ENCODE peak calls at places on chromosomes 1 and 21, in ten cellular contexts. O is CD8-positive, alpha-beta T cell; N is H1; T is CD8-positive, alpha-beta memory T cell; A is cardiac muscle cell; G is fibroblast of lung; J is ovary; S is tibial artery; W is MM.1S; Z is SK-N-SH. X is an unnamed sample. For H3K36me3 and H3K9me3, the result is how much of the 10 kb centered on the place peaks cover.

GRCh38 chr1:33169290-33170055 is 12.4 kb downstream of the TRIM62 start:
- DNase-seq in O (no peak), N (no peak), T (no peak), A (peak), G (no peak), J (no peak), S (peak), W (no peak), Z (no peak), X (no peak)

GRCh38 chr1:110294308-110294707 is 44.9 kb upstream of the RBM15 start:
- DNase-seq in O (no peak), N (no peak), T (no peak), A (no peak), G (no peak), J (no peak), S (no peak), W (no peak), Z (no peak), X (no peak)

GRCh38 chr1:66520655-66521054 is 13.3 kb upstream of the SGIP1 start:
- DNase-seq in O (no peak), N (no peak), T (no peak), A (no peak), G (no peak), J (no peak), S (no peak), W (no peak), Z (no peak), X (no peak)

GRCh38 chr21:42315296-42315891 is at the start of gene TFF3:
- DNase-seq in O (no peak), N (no peak), T (no peak), A (no peak), G (no peak), J (no peak), S (no peak), W (no peak), Z (no peak), X (no peak)

GRCh38 chr1:238558156-238558555 is 667.4 kb upstream of the ZP4 start:
- DNase-seq in O (no peak), N (no peak), T (no peak), A (peak), G (peak), J (no peak), S (no peak), W (no peak), Z (no peak), X (no peak)

GRCh38 chr1:155256101-155256852 is 994 bp upstream of the ENTREP3 start:
- DNase-seq in O (no peak), N (no peak), T (no peak), A (no peak), G (no peak), J (no peak), S (no peak), W (no peak), Z (no peak), X (peak)

GRCh38 chr1:152050886-152051764 is 14.3 kb upstream of the S100A11 start:
- DNase-seq in O (no peak), N (no peak), T (no peak), A (no peak), G (no peak), J (no peak), S (no peak), W (no peak), Z (no peak), X (no peak)

GRCh38 chr1:90012305-90012704 is 17.4 kb downstream of the ZNF326 start:
- DNase-seq in O (no peak), N (no peak), T (no peak), A (no peak), G (peak), J (no peak), S (no peak), W (no peak), Z (no peak), X (no peak)

GRCh38 chr1:89929467-89930063 is 65.3 kb upstream of the ZNF326 start:
- DNase-seq in O (no peak), N (no peak), T (no peak), A (no peak), G (no peak), J (no peak), S (no peak), W (no peak), Z (no peak), X (no peak)

GRCh38 chr1:203625623-203626189 is 926 bp upstream of the ATP2B4 start:
- DNase-seq in O (no peak), N (no peak), T (peak), A (peak), G (peak), J (peak), S (no peak), W (peak), Z (peak), X (no peak)

GRCh38 chr1:60265560-60266535 is 192.3 kb upstream of the C1orf87 start:
- DNase-seq in O (no peak), N (no peak), T (no peak), A (peak), G (peak), J (no peak), S (no peak), W (no peak), Z (no peak), X (no peak)

GRCh38 chr1:28671254-28671780 is 2.7 kb downstream of the GMEB1 start:
- DNase-seq in O (no peak), N (no peak), T (no peak), A (no peak), G (no peak), J (no peak), S (no peak), W (no peak), Z (no peak), X (peak)

GRCh38 chr1:175319112-175319911 is 126.7 kb upstream of the KIAA0040 start:
- DNase-seq in O (peak), N (peak), T (peak), A (peak), G (peak), J (peak), S (peak), W (peak), Z (peak), X (peak)

GRCh38 chr21:45747802-45748445 is 104.4 kb downstream of the PCBP3 start:
- DNase-seq in O (no peak), N (no peak), T (no peak), A (peak), G (peak), J (no peak), S (no peak), W (no peak), Z (peak), X (no peak)

GRCh38 chr1:183515002-183515689 is 42.8 kb downstream of the SMG7 start:
- DNase-seq in O (no peak), N (no peak), T (no peak), A (peak), G (peak), J (no peak), S (no peak), W (no peak), Z (no peak), X (no peak)

GRCh38 chr1:115170396-115170795 is 81.1 kb upstream of the TSPAN2 start:
- DNase-seq in O (no peak), N (no peak), T (no peak), A (peak), G (no peak), J (no peak), S (no peak), W (no peak), Z (no peak), X (no peak)

GRCh38 chr1:239718997-239719628 is 332.7 kb downstream of the CHRM3 start:
- DNase-seq in O (no peak), N (no peak), T (peak), A (no peak), G (no peak), J (no peak), S (no peak), W (no peak), Z (no peak), X (no peak)

GRCh38 chr1:24659993-24660665 is 17.0 kb downstream of the SRRM1 start:
- DNase-seq in O (no peak), N (no peak), T (no peak), A (peak), G (no peak), J (no peak), S (no peak), W (no peak), Z (no peak), X (no peak)

GRCh38 chr21:32364801-32365200 is 28.0 kb downstream of the URB1 start:
- DNase-seq in O (no peak), N (no peak), T (no peak), A (no peak), G (no peak), J (no peak), S (no peak), W (no peak), Z (no peak), X (no peak)
- H3K36me3 ChIP-seq in O (half or more), N (half or more), T (half or more), A (under half), G (under half), J (under half), S (half or more), W (under half), Z (half or more), X (under half)

GRCh38 chr1:4025752-4026151 is 125.7 kb upstream of the C1orf174 start:
- DNase-seq in O (no peak), N (no peak), T (no peak), A (no peak), G (no peak), J (no peak), S (no peak), W (no peak), Z (no peak), X (no peak)

GRCh38 chr1:4024811-4025210 is 124.7 kb upstream of the C1orf174 start:
- DNase-seq in O (no peak), N (no peak), T (no peak), A (no peak), G (no peak), J (no peak), S (no peak), W (no peak), Z (no peak), X (no peak)

GRCh38 chr1:4022715-4023114 is 122.6 kb upstream of the C1orf174 start:
- DNase-seq in O (no peak), N (no peak), T (no peak), A (no peak), G (no peak), J (no peak), S (no peak), W (no peak), Z (no peak), X (no peak)

GRCh38 chr1:4021895-4022268 is 121.8 kb upstream of the C1orf174 start:
- DNase-seq in O (no peak), N (no peak), T (no peak), A (no peak), G (no peak), J (no peak), S (no peak), W (no peak), Z (no peak), X (no peak)

DNA sequence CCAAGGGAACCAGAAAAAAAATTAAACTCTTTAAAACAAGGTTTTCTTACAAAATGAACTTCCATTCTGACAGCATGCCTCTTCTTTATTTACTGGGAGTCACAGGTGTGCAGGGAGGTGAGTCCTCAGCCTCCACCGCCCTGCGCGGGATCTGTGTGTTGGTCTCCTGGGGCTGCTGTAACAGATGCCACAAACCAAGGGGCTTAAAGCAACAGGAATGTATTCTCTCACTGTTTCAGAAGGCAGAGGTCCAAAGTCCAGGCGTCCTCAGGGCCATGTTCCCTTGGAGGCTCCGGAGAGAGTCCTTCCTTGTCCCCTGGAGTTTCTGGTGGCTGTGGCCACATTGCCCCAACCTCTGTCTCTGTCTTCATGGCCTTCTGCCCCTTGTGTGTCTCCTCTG is 123.6 kb upstream of the C1orf174 start:
- DNase-seq in O (no peak), N (no peak), T (no peak), A (no peak), G (no peak), J (no peak), S (no peak), W (no peak), Z (no peak), X (no peak)
- H3K9me3 ChIP-seq in O (under half), N (under half), T (under half), A (under half), G (under half), J (under half), S (under half), W (under half), Z (under half), X (under half)

DNA sequence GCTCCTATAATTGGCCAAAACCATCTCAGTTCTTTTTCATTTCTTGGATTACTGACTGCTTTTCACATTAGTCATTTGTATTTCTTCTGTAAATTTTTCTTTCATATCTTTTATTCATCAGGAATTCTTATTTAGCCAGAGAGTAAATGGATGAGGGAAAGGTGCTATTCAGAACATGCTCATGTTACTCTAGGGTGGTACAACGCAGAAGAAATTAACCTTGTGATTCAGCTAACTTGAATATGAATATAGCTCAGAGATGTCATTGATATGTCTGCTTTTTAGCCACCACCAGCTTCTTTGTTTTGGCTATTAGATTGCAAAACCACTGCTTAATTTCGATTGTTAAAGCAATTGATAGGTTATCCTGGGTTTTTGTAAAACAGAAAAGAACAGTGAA is 32.2 kb downstream of the KDM1A start:
- DNase-seq in O (no peak), N (no peak), T (no peak), A (no peak), G (no peak), J (no peak), S (no peak), W (no peak), Z (no peak), X (no peak)
- H3K36me3 ChIP-seq in O (under half), N (under half), T (under half), A (under half), G (under half), J (under half), S (under half), W (under half), Z (under half), X (under half)

GRCh38 chr1:68831281-68831680 is 334.4 kb upstream of the DEPDC1 start:
- DNase-seq in O (no peak), N (no peak), T (no peak), A (no peak), G (no peak), J (no peak), S (no peak), W (no peak), Z (no peak), X (no peak)
- H3K9me3 ChIP-seq in O (under half), N (under half), T (under half), A (under half), G (under half), J (under half), S (under half), W (under half), Z (under half), X (under half)

GRCh38 chr1:46497020-46497419 is 7.4 kb downstream of the DMBX1 start:
- DNase-seq in O (no peak), N (no peak), T (no peak), A (no peak), G (no peak), J (no peak), S (no peak), W (no peak), Z (no peak), X (no peak)
- H3K36me3 ChIP-seq in O (under half), N (under half), T (under half), A (under half), G (under half), J (under half), S (under half), W (under half), Z (under half), X (under half)

GRCh38 chr1:248714248-248714647 is 11.7 kb upstream of the OR14I1 start:
- DNase-seq in O (no peak), N (no peak), T (no peak), A (no peak), G (peak), J (no peak), S (no peak), W (no peak), Z (no peak), X (no peak)

GRCh38 chr1:248704556-248704955 is 2.0 kb upstream of the OR14I1 start:
- DNase-seq in O (no peak), N (no peak), T (no peak), A (no peak), G (no peak), J (no peak), S (no peak), W (no peak), Z (no peak), X (no peak)

GRCh38 chr1:248710305-248710900 is 7.8 kb upstream of the OR14I1 start:
- DNase-seq in O (no peak), N (no peak), T (no peak), A (no peak), G (no peak), J (no peak), S (no peak), W (no peak), Z (no peak), X (no peak)
- H3K9me3 ChIP-seq in O (under half), N (half or more), T (under half), A (under half), G (under half), J (under half), S (under half), W (under half), Z (under half), X (under half)

GRCh38 chr21:43753439-43753799 is 22.7 kb downstream of the CSTB start:
- DNase-seq in O (no peak), N (no peak), T (no peak), A (no peak), G (no peak), J (no peak), S (no peak), W (no peak), Z (no peak), X (no peak)

GRCh38 chr21:43754948-43755781 is 20.9 kb downstream of the CSTB start:
- DNase-seq in O (no peak), N (no peak), T (no peak), A (no peak), G (no peak), J (no peak), S (no peak), W (no peak), Z (peak), X (no peak)

GRCh38 chr21:43758132-43758619 is 17.9 kb downstream of the CSTB start:
- DNase-seq in O (no peak), N (no peak), T (no peak), A (peak), G (peak), J (peak), S (peak), W (no peak), Z (no peak), X (no peak)

GRCh38 chr21:43757601-43758000 is 18.5 kb downstream of the CSTB start:
- DNase-seq in O (no peak), N (no peak), T (no peak), A (no peak), G (no peak), J (no peak), S (no peak), W (no peak), Z (no peak), X (peak)

DNA sequence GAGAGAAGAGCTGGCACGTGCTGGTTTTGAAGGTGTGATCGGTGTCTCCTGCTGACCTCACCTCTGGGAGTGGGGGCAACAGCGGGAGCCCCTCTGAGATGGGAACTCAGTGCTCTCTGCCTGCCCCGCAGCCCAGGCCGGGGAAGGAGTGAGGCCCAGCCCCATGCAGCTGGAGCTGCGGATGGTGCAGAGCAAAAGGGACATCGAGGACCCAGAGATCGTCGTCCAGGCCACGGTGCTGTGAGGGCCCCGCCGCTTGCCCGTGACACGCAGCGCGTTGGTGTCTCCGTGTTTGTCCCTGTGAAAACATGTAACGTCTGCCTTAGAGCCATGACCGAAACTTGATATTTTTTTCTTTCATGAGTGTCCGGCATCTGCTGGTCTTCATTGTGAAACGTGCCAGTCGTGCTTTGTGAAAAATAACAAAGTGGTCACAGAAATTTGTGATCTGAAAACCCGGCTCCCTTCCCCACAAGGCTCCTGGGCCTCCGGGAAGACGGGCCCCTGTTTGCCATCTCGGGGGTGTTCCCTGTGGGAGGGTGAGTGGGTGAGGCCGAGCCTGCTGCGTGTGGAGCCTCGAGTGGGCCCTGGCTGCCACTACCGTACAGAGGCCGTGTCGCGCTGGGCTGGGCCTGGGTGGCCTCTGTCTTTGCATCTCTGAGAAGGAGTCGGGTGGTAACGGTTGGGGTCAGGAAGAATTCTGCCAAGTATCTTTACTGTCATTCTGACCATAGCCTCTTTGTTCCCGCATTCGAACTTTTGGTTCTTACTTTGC is 20.1 kb downstream of the CSTB start:
- DNase-seq in O (no peak), N (no peak), T (no peak), A (no peak), G (no peak), J (no peak), S (no peak), W (no peak), Z (no peak), X (no peak)
- H3K36me3 ChIP-seq in O (under half), N (under half), T (under half), A (under half), G (under half), J (under half), S (under half), W (under half), Z (under half), X (under half)

GRCh38 chr1:49251385-49251784 is 474.7 kb upstream of the BEND5 start:
- DNase-seq in O (no peak), N (no peak), T (no peak), A (no peak), G (no peak), J (no peak), S (no peak), W (no peak), Z (no peak), X (no peak)

GRCh38 chr1:49252917-49253316 is 476.2 kb upstream of the BEND5 start:
- DNase-seq in O (no peak), N (no peak), T (no peak), A (no peak), G (no peak), J (no peak), S (no peak), W (no peak), Z (no peak), X (no peak)
- H3K9me3 ChIP-seq in O (under half), N (half or more), T (under half), A (under half), G (under half), J (under half), S (under half), W (under half), Z (under half), X (under half)

GRCh38 chr1:19189270-19189669 is 20.8 kb downstream of the UBR4 start:
- DNase-seq in O (no peak), N (no peak), T (no peak), A (no peak), G (peak), J (no peak), S (no peak), W (no peak), Z (no peak), X (no peak)
- H3K36me3 ChIP-seq in O (half or more), N (half or more), T (half or more), A (half or more), G (under half), J (under half), S (half or more), W (under half), Z (half or more), X (under half)

DNA sequence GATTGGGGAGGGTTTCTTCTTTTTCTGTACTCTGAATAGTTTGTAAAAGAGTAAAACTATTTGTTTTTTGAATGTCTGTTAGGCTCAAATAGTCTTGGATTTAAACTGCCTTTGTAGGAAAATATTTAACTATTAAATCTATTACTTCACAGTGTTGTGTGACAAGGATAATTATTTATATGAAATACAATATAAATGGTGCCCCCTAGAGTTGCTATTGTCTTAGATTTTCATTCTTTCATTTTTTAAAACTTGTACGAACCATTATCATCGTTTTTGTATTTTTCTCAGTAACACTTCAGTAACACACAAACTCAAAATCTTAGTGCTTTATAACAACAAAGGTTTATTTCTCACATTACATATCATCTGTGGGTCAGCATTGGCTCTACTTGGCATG is 37.4 kb downstream of the C1orf185 start:
- DNase-seq in O (no peak), N (no peak), T (no peak), A (peak), G (peak), J (no peak), S (no peak), W (no peak), Z (no peak), X (no peak)
- H3K9me3 ChIP-seq in O (under half), N (under half), T (under half), A (under half), G (under half), J (under half), S (under half), W (under half), Z (under half), X (under half)

X was measured in aorta.